ENCODE peak calls at places on chromosomes 2 and 18, in four cellular contexts. T, J, F and U are unnamed samples.

GRCh38 chr2:217438136-217438535 is 564.7 kb downstream of the TNS1 start:
- DNase-seq in J (no peak), F (no peak), T (no peak), U (no peak)

GRCh38 chr2:120994301-120994700 is 258.6 kb downstream of the GLI2 start:
- DNase-seq in J (no peak), F (no peak), T (no peak), U (no peak)

GRCh38 chr18:78776706-78777105 is 202.9 kb upstream of the SALL3 start:
- DNase-seq in T (no peak), J (peak), F (no peak), U (no peak)

GRCh38 chr18:62957885-62958472 is 242.6 kb downstream of the PHLPP1 start:
- DNase-seq in J (no peak), T (peak), F (no peak), U (peak)

GRCh38 chr18:31876707-31877106 is 66.2 kb downstream of the TRAPPC8 start:
- DNase-seq in T (no peak), J (no peak), F (no peak), U (no peak)

GRCh38 chr2:8515864-8516533 is 165.9 kb upstream of the ID2 start:
- DNase-seq in J (no peak), T (no peak), F (no peak), U (no peak)

GRCh38 chr2:134441153-134441863 is 187.4 kb downstream of the MGAT5 start:
- DNase-seq in F (no peak), J (no peak), T (no peak), U (no peak)

GRCh38 chr2:30406853-30407252 is 40.2 kb upstream of the LCLAT1 start:
- DNase-seq in T (no peak), J (no peak), F (no peak), U (no peak)

GRCh38 chr18:2451556-2451955 is 119.7 kb downstream of the METTL4 start:
- DNase-seq in J (no peak), F (no peak), T (no peak), U (no peak)

GRCh38 chr2:237673130-237673921 is 45.9 kb downstream of the LRRFIP1 start:
- DNase-seq in T (peak), F (peak), J (peak), U (peak)

GRCh38 chr18:10564975-10565773 is 39.3 kb downstream of the NAPG start:
- DNase-seq in J (no peak), T (no peak), F (no peak), U (no peak)

GRCh38 chr18:47909484-47909883 is 21.0 kb downstream of the SMAD2 start:
- DNase-seq in T (no peak), J (no peak), F (no peak), U (no peak)

GRCh38 chr18:44464401-44465185 is 216.1 kb upstream of the SETBP1 start:
- DNase-seq in T (no peak), J (no peak), F (no peak), U (no peak)

GRCh38 chr2:142306126-142306525 is 175.3 kb upstream of the LRP1B start:
- DNase-seq in J (no peak), F (no peak), T (no peak), U (no peak)

GRCh38 chr2:150878347-150878746 is 383.3 kb downstream of the RBM43 start:
- DNase-seq in T (no peak), J (no peak), F (no peak), U (no peak)

GRCh38 chr2:10465915-10466314 is 17.8 kb upstream of the ODC1 start:
- DNase-seq in F (no peak), J (no peak), T (no peak), U (no peak)

GRCh38 chr18:997499-997898 is 92.8 kb downstream of the ADCYAP1 start:
- DNase-seq in J (no peak), F (no peak), T (no peak), U (no peak)

GRCh38 chr2:232376260-232376659 is 2.3 kb upstream of the ALPP start:
- DNase-seq in J (peak), T (no peak), F (no peak), U (peak)

GRCh38 chr2:31972059-31972458 is 38.7 kb downstream of the MEMO1 start:
- DNase-seq in F (no peak), T (no peak), J (no peak), U (no peak)

GRCh38 chr2:230135126-230135525 is 66.4 kb upstream of the SLC16A14 start:
- DNase-seq in J (no peak), T (no peak), F (no peak), U (no peak)

GRCh38 chr2:239533917-239534316 is 133.1 kb upstream of the HDAC4 start:
- DNase-seq in J (peak), T (no peak), F (no peak), U (no peak)

GRCh38 chr2:2501454-2502108 is 170.5 kb upstream of the MYT1L start:
- DNase-seq in F (no peak), J (no peak), T (no peak), U (no peak)

GRCh38 chr2:37469126-37469525 is 124.7 kb downstream of the QPCT start:
- DNase-seq in J (no peak), T (no peak), F (no peak), U (no peak)

GRCh38 chr2:12827721-12828120 is 111.0 kb downstream of the TRIB2 start:
- DNase-seq in J (no peak), T (no peak), F (no peak), U (no peak)

GRCh38 chr18:49276680-49277079 is 183.8 kb downstream of the DYM start:
- DNase-seq in T (no peak), J (no peak), F (no peak), U (no peak)